ENCODE peak calls at places on chromosome 19, in five cellular contexts. G is GM12878, K is K562, Y is HepG2, A is SK-N-SH. V is an unnamed sample.

GRCh38 chr19:13012690-13013608 is 17.7 kb downstream of the NFIX start:
- DNase-seq in G (no peak), K (peak; percentile 65), Y (peak; percentile 52), A (no peak), V (no peak)

GRCh38 chr19:57974434-57974833 is at the start of gene C19orf18:
- DNase-seq in A (no peak), K (no peak), G (no peak), Y (no peak), V (no peak)

GRCh38 chr19:29771708-29772415 is 39.9 kb upstream of the CCNE1 start:
- DNase-seq in Y (peak; percentile 41), K (peak; percentile 78), G (no peak), A (peak; percentile 86), V (peak; percentile 18)

GRCh38 chr19:3094638-3095374 is 644 bp downstream of the GNA11 start:
- DNase-seq in G (no peak), Y (no peak), A (no peak), K (no peak), V (no peak)

GRCh38 chr19:51727349-51727880 is 3.6 kb upstream of the HAS1 start:
- DNase-seq in G (no peak), Y (no peak), K (no peak), A (no peak), V (no peak)

GRCh38 chr19:38869160-38869835 is 8.8 kb downstream of the RINL start:
- DNase-seq in Y (no peak), K (no peak), A (peak; percentile 47), G (no peak), V (peak; percentile 65)

GRCh38 chr19:7628589-7629311 is 595 bp downstream of the XAB2 start:
- DNase-seq in K (peak; percentile 47), G (no peak), A (no peak), Y (no peak), V (no peak)

GRCh38 chr19:45349430-45349941 is 8.9 kb downstream of the KLC3 start:
- DNase-seq in G (no peak), K (no peak), A (peak; percentile 28), Y (no peak), V (no peak)

GRCh38 chr19:10501971-10502523 is 1.1 kb downstream of the KEAP1 start:
- DNase-seq in Y (peak; percentile 33), G (no peak), K (no peak), A (peak; percentile 90), V (peak; percentile 64)

GRCh38 chr19:38743394-38744297 is 628 bp downstream of the CAPN12 start:
- DNase-seq in Y (no peak), G (no peak), A (peak; percentile 14), K (no peak), V (no peak)

GRCh38 chr19:566403-566802 is 6.0 kb upstream of the BSG start:
- DNase-seq in A (peak; percentile 68), K (peak; percentile 55), Y (peak; percentile 81), G (no peak), V (peak; percentile 94)

GRCh38 chr19:29271911-29272310 is 59.0 kb upstream of the UQCRFS1 start:
- DNase-seq in G (no peak), Y (no peak), A (no peak), K (no peak), V (no peak)

GRCh38 chr19:46000497-46001246 is 5.4 kb downstream of the CCDC61 start:
- DNase-seq in K (peak; percentile 85), G (no peak), A (peak; percentile 95), Y (no peak), V (no peak)

GRCh38 chr19:45670670-45671453 is 2.8 kb downstream of the GIPR start:
- DNase-seq in K (peak; percentile 99), G (peak; percentile 62), Y (peak; percentile 55), A (peak; percentile 99), V (no peak)

GRCh38 chr19:1249990-1250298 is 1.6 kb downstream of the MIDN start:
- DNase-seq in A (no peak), Y (no peak), G (no peak), K (no peak), V (no peak)

GRCh38 chr19:8158411-8159074 is 9.2 kb upstream of the FBN3 start:
- DNase-seq in A (peak; percentile 78), G (peak; percentile 57), K (peak; percentile 78), Y (peak; percentile 87), V (peak; percentile 80)

GRCh38 chr19:57105976-57106610 is 13.7 kb upstream of the USP29 start:
- DNase-seq in A (no peak), K (no peak), Y (no peak), G (no peak), V (no peak)

GRCh38 chr19:30665449-30665848 is 293.3 kb downstream of the ZNF536 start:
- DNase-seq in A (no peak), G (no peak), K (no peak), Y (no peak), V (no peak)

GRCh38 chr19:3618144-3618810 is 8.3 kb downstream of the CACTIN start:
- DNase-seq in K (peak; percentile 90), Y (no peak), A (peak; percentile 98), G (peak; percentile 12), V (no peak)

GRCh38 chr19:13850910-13851753 is 25.8 kb upstream of the NANOS3 start:
- DNase-seq in Y (peak; percentile 91), K (peak; percentile 76), A (peak; percentile 42), G (no peak), V (no peak)

GRCh38 chr19:55373318-55373992 is 3.2 kb upstream of the TMEM190 start:
- DNase-seq in G (no peak), Y (no peak), A (no peak), K (no peak), V (no peak)

GRCh38 chr19:1650627-1651009 is 1.8 kb downstream of the TCF3 start:
- DNase-seq in Y (no peak), K (peak; percentile 55), G (no peak), A (peak; percentile 67), V (no peak)

GRCh38 chr19:44607049-44607448 is 6.3 kb upstream of the IGSF23 start:
- DNase-seq in Y (no peak), A (no peak), K (no peak), G (no peak), V (no peak)

GRCh38 chr19:58560921-58561320 is 2.5 kb upstream of the UBE2M start:
- DNase-seq in Y (no peak), K (no peak), G (no peak), A (no peak), V (no peak)

GRCh38 chr19:54266133-54266532 is 9.1 kb upstream of the LILRB5 start:
- DNase-seq in A (peak; percentile 59), K (peak; percentile 73), G (peak; percentile 19), Y (peak; percentile 69), V (peak; percentile 69)

GRCh38 chr19:29810504-29810871 is 1.3 kb upstream of the CCNE1 start:
- DNase-seq in G (no peak), Y (no peak), A (no peak), K (peak; percentile 37), V (no peak)

GRCh38 chr19:28393574-28394336 is 819.2 kb downstream of the UQCRFS1 start:
- DNase-seq in Y (no peak), K (no peak), A (no peak), G (no peak), V (peak; percentile 9)

GRCh38 chr19:15436826-15437110 is 13.0 kb downstream of the WIZ start:
- DNase-seq in A (no peak), G (no peak), Y (no peak), K (no peak), V (no peak)

GRCh38 chr19:15439078-15439799 is 10.5 kb downstream of the WIZ start:
- DNase-seq in A (no peak), K (no peak), G (no peak), Y (no peak), V (peak; percentile 55)

GRCh38 chr19:15437355-15438123 is 12.2 kb downstream of the WIZ start:
- DNase-seq in K (no peak), Y (peak; percentile 47), A (no peak), G (no peak), V (no peak)

GRCh38 chr19:15438577-15438976 is 11.2 kb downstream of the WIZ start:
- DNase-seq in Y (no peak), A (no peak), G (no peak), K (no peak), V (no peak)

GRCh38 chr19:15438124-15438496 is 11.6 kb downstream of the WIZ start:
- DNase-seq in G (no peak), Y (peak; percentile 57), K (no peak), A (no peak), V (no peak)
- H3K27ac ChIP-seq in G (no peak overlapping the region), Y (peak overlapping the region; percentile 78), K (no peak overlapping the region), A (no peak overlapping the region), V (no peak overlapping the region)

GRCh38 chr19:18008814-18009213 is 844 bp downstream of the ARRDC2 start:
- DNase-seq in Y (no peak), A (no peak), K (peak; percentile 4), G (no peak), V (no peak)
- TF ChIP-seq REST in Y (no peak), A (no peak), K (no peak), G (no peak), V (no peak)

DNA sequence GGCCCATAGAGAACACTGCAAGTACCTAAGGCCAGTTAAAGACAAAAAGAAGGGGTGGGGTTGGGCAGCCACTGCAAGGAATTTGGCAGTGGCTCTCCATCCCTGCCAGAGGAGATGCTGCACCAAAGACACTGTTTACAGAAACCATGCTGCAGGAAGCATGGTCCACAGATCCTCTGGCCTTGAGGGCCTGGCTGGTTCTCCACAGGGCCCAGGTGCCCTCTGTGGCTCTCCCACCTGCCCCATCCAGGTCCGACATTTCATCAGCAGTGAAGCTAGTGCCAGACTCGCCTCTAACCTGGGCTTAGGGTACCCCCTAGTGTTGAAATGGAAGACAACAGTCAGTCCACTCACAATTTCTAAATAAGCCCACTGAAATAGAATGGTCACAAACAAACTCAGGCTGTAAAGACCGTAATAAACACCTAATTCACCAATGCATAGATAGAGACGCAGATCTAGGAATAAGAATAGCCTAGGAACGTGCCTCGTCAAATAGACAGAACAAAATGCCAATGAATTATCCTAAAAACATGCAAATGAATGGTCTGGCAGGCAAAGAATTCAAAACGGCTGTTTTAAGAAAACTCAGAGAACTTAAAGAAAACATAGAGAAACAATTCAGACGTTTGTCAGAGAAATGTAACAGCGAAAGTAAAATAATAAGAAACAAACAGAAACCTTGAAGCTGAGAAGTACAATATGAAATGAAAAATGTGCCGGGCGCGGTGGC is 23.3 kb downstream of the LYPD4 start:
- DNase-seq in A (peak; percentile 70), K (peak; percentile 67), G (peak; percentile 12), Y (peak; percentile 41), V (no peak)
- TF ChIP-seq GABPA in A (no peak), K (no peak), G (no peak), Y (no peak), V (no peak)

GRCh38 chr19:4749870-4750269 is 26.2 kb upstream of the DPP9 start:
- DNase-seq in Y (no peak), G (no peak), K (peak; percentile 4), A (peak; percentile 50), V (no peak)

GRCh38 chr19:4748185-4748584 is 24.5 kb upstream of the DPP9 start:
- DNase-seq in A (no peak), K (peak; percentile 4), Y (no peak), G (no peak), V (no peak)

GRCh38 chr19:4744451-4745170 is 21.0 kb upstream of the DPP9 start:
- DNase-seq in Y (no peak), G (no peak), A (no peak), K (peak; percentile 55), V (no peak)

GRCh38 chr19:4745986-4746385 is 22.3 kb upstream of the DPP9 start:
- DNase-seq in G (no peak), Y (no peak), A (no peak), K (no peak), V (no peak)

DNA sequence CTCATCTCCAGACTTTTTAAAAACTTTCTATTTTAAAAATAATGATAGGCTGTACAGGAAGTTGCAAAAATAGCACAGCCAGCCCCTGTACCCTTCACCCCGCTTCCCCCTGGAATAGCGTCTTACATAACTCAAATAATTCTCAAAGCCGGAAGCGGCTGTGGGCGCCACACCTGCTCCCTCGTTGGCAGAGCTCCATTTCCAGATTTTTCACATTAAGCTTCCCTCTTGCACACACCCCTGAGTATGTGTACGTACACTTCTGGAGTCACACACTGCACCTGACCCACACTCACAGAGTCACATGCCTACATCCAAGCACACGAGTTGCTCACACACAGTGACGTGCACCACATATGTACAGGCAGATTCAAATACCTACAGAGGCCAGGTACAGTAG is 24.9 kb upstream of the DPP9 start:
- DNase-seq in K (no peak), A (no peak), Y (no peak), G (no peak), V (no peak)
- H3K27ac ChIP-seq in K (no peak overlapping the region), A (no peak overlapping the region), Y (no peak overlapping the region), G (no peak overlapping the region), V (no peak overlapping the region)